ENCODE peak calls at places on chromosome 10, in nine cellular contexts. X is PC-9; E is GF-D8; H is CD8-positive, alpha-beta T cell; K is retina; Q is left ventricle myocardium inferior; J is cardiac septum; R is NCI-H1105 treated with DMSO at 0.1 percent for 48 hours; T is ascending aorta. P is an unnamed sample.

GRCh38 chr10:20962165-20962564 is 65.1 kb upstream of the NEBL start:
- DNase-seq in X (no peak), E (no peak), H (no peak), K (no peak), Q (no peak), J (no peak), R (no peak), T (no peak), P (no peak)

GRCh38 chr10:110576220-110576619 is 8.7 kb downstream of the SMC3 start:
- DNase-seq in X (no peak), E (no peak), H (no peak), K (no peak), Q (no peak), J (no peak), R (no peak), T (no peak), P (no peak)

GRCh38 chr10:3123571-3124411 is 48.8 kb downstream of the PITRM1 start:
- DNase-seq in X (no peak), E (no peak), H (no peak), K (no peak), Q (peak; percentile 64), J (no peak), R (no peak), T (no peak), P (no peak)

GRCh38 chr10:46557319-46558140 is 1.1 kb upstream of the GPRIN2 start:
- DNase-seq in X (no peak), E (no peak), H (peak; percentile 0), K (no peak), Q (peak; percentile 22), J (peak; percentile 77), R (no peak), T (peak; percentile 66), P (peak; percentile 75)

GRCh38 chr10:101136007-101136707 is 5.1 kb downstream of the TLX1 start:
- DNase-seq in X (no peak), E (no peak), H (no peak), K (peak; percentile 59), Q (no peak), J (no peak), R (no peak), T (no peak), P (no peak)

GRCh38 chr10:17219024-17219423 is 9.0 kb upstream of the VIM start:
- DNase-seq in X (no peak), E (no peak), H (no peak), K (no peak), Q (no peak), J (no peak), R (no peak), T (no peak), P (no peak)

GRCh38 chr10:26367771-26368170 is 70.4 kb upstream of the APBB1IP start:
- DNase-seq in X (no peak), E (no peak), H (no peak), K (peak; percentile 12), Q (no peak), J (no peak), R (no peak), T (no peak), P (peak; percentile 77)

GRCh38 chr10:14186245-14186644 is 144.5 kb downstream of the FRMD4A start:
- DNase-seq in X (no peak), E (no peak), H (no peak), K (no peak), Q (no peak), J (no peak), R (no peak), T (no peak), P (no peak)

GRCh38 chr10:114709966-114710365 is 51.9 kb upstream of the ABLIM1 start:
- DNase-seq in X (peak; percentile 48), E (no peak), H (no peak), K (no peak), Q (no peak), J (no peak), R (no peak), T (no peak), P (no peak)

GRCh38 chr10:490891-491571 is 198.4 kb downstream of the DIP2C start:
- DNase-seq in X (no peak), E (no peak), H (no peak), K (no peak), Q (peak; percentile 58), J (peak; percentile 79), R (no peak), T (peak; percentile 70), P (no peak)

GRCh38 chr10:23192396-23192740 is 256 bp downstream of the PTF1A start:
- DNase-seq in X (no peak), E (no peak), H (no peak), K (peak; percentile 70), Q (no peak), J (no peak), R (no peak), T (no peak), P (peak; percentile 33)

GRCh38 chr10:59362991-59363390 is 642 bp upstream of the FAM13C start:
- DNase-seq in X (no peak), E (no peak), H (no peak), K (peak; percentile 82), Q (peak; percentile 67), J (peak; percentile 80), R (peak; percentile 65), T (peak; percentile 84), P (peak; percentile 46)

GRCh38 chr10:114309111-114309651 is 70.1 kb downstream of the VWA2 start:
- DNase-seq in X (no peak), E (no peak), H (no peak), K (no peak), Q (no peak), J (peak; percentile 29), R (no peak), T (no peak), P (no peak)

GRCh38 chr10:4522296-4523000 is 303.6 kb upstream of the AKR1E2 start:
- DNase-seq in X (no peak), E (no peak), H (no peak), K (no peak), Q (no peak), J (no peak), R (no peak), T (no peak), P (no peak)

GRCh38 chr10:113320213-113320612 is 232.6 kb upstream of the HABP2 start:
- DNase-seq in X (no peak), E (no peak), H (no peak), K (no peak), Q (no peak), J (no peak), R (no peak), T (no peak), P (no peak)

GRCh38 chr10:110284262-110284661 is 20.5 kb downstream of the SMNDC1 start:
- DNase-seq in X (no peak), E (no peak), H (no peak), K (no peak), Q (no peak), J (no peak), R (no peak), T (no peak), P (no peak)

GRCh38 chr10:97123713-97124112 is 62.0 kb downstream of the SLIT1 start:
- DNase-seq in X (no peak), E (no peak), H (no peak), K (peak; percentile 56), Q (no peak), J (peak; percentile 29), R (no peak), T (no peak), P (no peak)

GRCh38 chr10:13658864-13659685 is 72.3 kb downstream of the PRPF18 start:
- DNase-seq in X (no peak), E (peak; percentile 54), H (no peak), K (peak; percentile 44), Q (peak; percentile 65), J (no peak), R (no peak), T (peak; percentile 65), P (no peak)

GRCh38 chr10:96390460-96390864 is 31.7 kb upstream of the OPALIN start:
- DNase-seq in X (no peak), E (no peak), H (no peak), K (no peak), Q (peak; percentile 87), J (peak; percentile 85), R (no peak), T (peak; percentile 79), P (no peak)

GRCh38 chr10:80201592-80202256 is 3.6 kb downstream of the ANXA11 start:
- DNase-seq in X (no peak), E (no peak), H (no peak), K (no peak), Q (peak; percentile 47), J (no peak), R (no peak), T (no peak), P (no peak)

GRCh38 chr10:90930070-90930837 is 9.4 kb upstream of the ANKRD1 start:
- DNase-seq in X (peak; percentile 91), E (no peak), H (no peak), K (no peak), Q (peak; percentile 24), J (no peak), R (no peak), T (no peak), P (peak; percentile 64)

GRCh38 chr10:88913157-88913556 is 33.1 kb downstream of the STAMBPL1 start:
- DNase-seq in X (no peak), E (no peak), H (no peak), K (peak; percentile 61), Q (no peak), J (no peak), R (peak; percentile 46), T (no peak), P (no peak)

GRCh38 chr10:132512693-132513345 is 24.8 kb upstream of the INPP5A start:
- DNase-seq in X (no peak), E (no peak), H (no peak), K (no peak), Q (no peak), J (peak; percentile 63), R (no peak), T (no peak), P (no peak)

GRCh38 chr10:2955064-2955463 is 112.3 kb upstream of the PFKP start:
- DNase-seq in X (no peak), E (no peak), H (no peak), K (no peak), Q (no peak), J (no peak), R (no peak), T (no peak), P (no peak)

GRCh38 chr10:72688208-72688651 is 3.7 kb upstream of the MCU start:
- DNase-seq in X (peak; percentile 94), E (no peak), H (no peak), K (no peak), Q (no peak), J (no peak), R (no peak), T (no peak), P (peak; percentile 29)

GRCh38 chr10:42623929-42624328 is 14.4 kb downstream of the ZNF33B start:
- DNase-seq in X (no peak), E (no peak), H (no peak), K (no peak), Q (no peak), J (no peak), R (no peak), T (no peak), P (no peak)

GRCh38 chr10:70084189-70084588 is 31.5 kb downstream of the MACROH2A2 start:
- DNase-seq in X (no peak), E (no peak), H (no peak), K (no peak), Q (no peak), J (no peak), R (no peak), T (no peak), P (no peak)

GRCh38 chr10:5518143-5518542 is 6.6 kb upstream of the CALML3 start:
- DNase-seq in X (no peak), E (no peak), H (no peak), K (no peak), Q (no peak), J (no peak), R (peak; percentile 82), T (no peak), P (no peak)

GRCh38 chr10:9239298-9239697 is 1184.8 kb downstream of the GATA3 start:
- DNase-seq in X (no peak), E (no peak), H (no peak), K (no peak), Q (no peak), J (no peak), R (no peak), T (no peak), P (no peak)